ENCODE peak calls at places on chromosomes 6 and 20, in five cellular contexts. J is right cardiac atrium, I is colonic mucosa, G is left ventricle myocardium inferior, O is cardiac muscle cell. W is an unnamed sample.

GRCh38 chr20:20843982-20844381 is 131.5 kb upstream of the RALGAPA2 start:
- DNase-seq in I (no peak), G (no peak), O (no peak), J (no peak), W (no peak)

GRCh38 chr6:144762450-144762849 is 477.3 kb downstream of the UTRN start:
- DNase-seq in G (no peak), J (no peak), I (no peak), O (no peak), W (no peak)

GRCh38 chr6:14533446-14533845 is 415.9 kb downstream of the CD83 start:
- DNase-seq in O (no peak), G (no peak), I (no peak), J (no peak), W (no peak)

GRCh38 chr6:148629910-148630470 is 116.8 kb upstream of the UST start:
- DNase-seq in O (no peak), G (no peak), J (no peak), I (no peak), W (no peak)

GRCh38 chr6:132814716-132815570 is 574 bp downstream of the RPS12 start:
- DNase-seq in O (no peak), I (no peak), J (no peak), G (no peak), W (no peak)

GRCh38 chr6:119034827-119035458 is 43.5 kb downstream of the FAM184A start:
- DNase-seq in J (no peak), O (peak; percentile 56), I (no peak), G (no peak), W (no peak)

GRCh38 chr6:170313716-170314295 is 7.2 kb downstream of the FAM120B start:
- DNase-seq in J (no peak), G (no peak), I (no peak), O (no peak), W (no peak)

GRCh38 chr6:148044261-148044731 is 298.3 kb upstream of the SASH1 start:
- DNase-seq in G (no peak), I (no peak), O (no peak), J (no peak), W (no peak)

GRCh38 chr20:41619360-41620115 is 1.4 kb upstream of the CHD6 start:
- DNase-seq in O (no peak), G (no peak), J (no peak), I (no peak), W (no peak)

GRCh38 chr6:11815231-11815630 is 36.6 kb upstream of the ADTRP start:
- DNase-seq in O (peak; percentile 12), I (no peak), G (no peak), J (no peak), W (no peak)

GRCh38 chr6:33781105-33781975 is 7.6 kb downstream of the LEMD2 start:
- DNase-seq in I (no peak), G (no peak), J (no peak), O (peak; percentile 61), W (no peak)

GRCh38 chr20:31560900-31561598 is 44.0 kb upstream of the ID1 start:
- DNase-seq in G (no peak), J (no peak), O (peak; percentile 90), I (no peak), W (peak; percentile 49)

GRCh38 chr6:136180729-136181128 is 69.4 kb downstream of the MTFR2 start:
- DNase-seq in O (no peak), G (no peak), I (no peak), J (peak; percentile 32), W (no peak)

GRCh38 chr6:35698858-35699257 is 10.1 kb upstream of the FKBP5 start:
- DNase-seq in G (no peak), J (no peak), I (no peak), O (no peak), W (no peak)

GRCh38 chr6:139249387-139249786 is 42.4 kb downstream of the TXLNB start:
- DNase-seq in I (no peak), O (peak; percentile 28), J (no peak), G (no peak), W (no peak)

GRCh38 chr6:79671605-79672266 is 40.6 kb downstream of the SH3BGRL2 start:
- DNase-seq in O (no peak), I (peak; percentile 90), J (no peak), G (peak; percentile 42), W (peak; percentile 93)

GRCh38 chr6:108294787-108295625 is at the start of gene AFG1L:
- DNase-seq in O (peak; percentile 93), J (peak; percentile 95), I (peak; percentile 97), G (peak; percentile 95), W (peak; percentile 96)

GRCh38 chr6:106117579-106117978 is 31.4 kb downstream of the PRDM1 start:
- DNase-seq in I (no peak), J (no peak), O (no peak), G (no peak), W (no peak)

GRCh38 chr6:35742842-35743241 is 6.0 kb downstream of the ARMC12 start:
- DNase-seq in J (no peak), G (no peak), O (no peak), I (no peak), W (no peak)

GRCh38 chr6:13012977-13013680 is 296.6 kb downstream of the PHACTR1 start:
- DNase-seq in I (no peak), O (peak; percentile 37), G (peak; percentile 77), J (peak; percentile 62), W (no peak)

GRCh38 chr6:113723182-113723581 is 134.0 kb upstream of the MARCKS start:
- DNase-seq in J (no peak), I (no peak), O (peak; percentile 29), G (no peak), W (peak; percentile 35)

GRCh38 chr6:20455175-20456075 is 53.7 kb downstream of the E2F3 start:
- DNase-seq in J (no peak), G (no peak), O (peak; percentile 13), I (peak; percentile 63), W (peak; percentile 54)

GRCh38 chr6:3382399-3383279 is 74.2 kb downstream of the SLC22A23 start:
- DNase-seq in I (peak; percentile 74), G (no peak), J (no peak), O (no peak), W (no peak)

GRCh38 chr20:57959589-57959988 is 249.8 kb upstream of the PMEPA1 start:
- DNase-seq in O (no peak), I (no peak), G (no peak), J (no peak), W (no peak)

GRCh38 chr6:82237013-82237412 is 10.5 kb downstream of the IBTK start:
- DNase-seq in O (peak; percentile 45), J (no peak), I (no peak), G (no peak), W (no peak)

GRCh38 chr6:36545767-36546663 is 1.3 kb downstream of the STK38 start:
- DNase-seq in I (peak; percentile 34), O (peak; percentile 37), J (no peak), G (no peak), W (no peak)

GRCh38 chr6:112360498-112360897 is 13.4 kb downstream of the RFPL4B start:
- DNase-seq in J (peak; percentile 28), G (no peak), I (no peak), O (peak; percentile 73), W (no peak)

DNA sequence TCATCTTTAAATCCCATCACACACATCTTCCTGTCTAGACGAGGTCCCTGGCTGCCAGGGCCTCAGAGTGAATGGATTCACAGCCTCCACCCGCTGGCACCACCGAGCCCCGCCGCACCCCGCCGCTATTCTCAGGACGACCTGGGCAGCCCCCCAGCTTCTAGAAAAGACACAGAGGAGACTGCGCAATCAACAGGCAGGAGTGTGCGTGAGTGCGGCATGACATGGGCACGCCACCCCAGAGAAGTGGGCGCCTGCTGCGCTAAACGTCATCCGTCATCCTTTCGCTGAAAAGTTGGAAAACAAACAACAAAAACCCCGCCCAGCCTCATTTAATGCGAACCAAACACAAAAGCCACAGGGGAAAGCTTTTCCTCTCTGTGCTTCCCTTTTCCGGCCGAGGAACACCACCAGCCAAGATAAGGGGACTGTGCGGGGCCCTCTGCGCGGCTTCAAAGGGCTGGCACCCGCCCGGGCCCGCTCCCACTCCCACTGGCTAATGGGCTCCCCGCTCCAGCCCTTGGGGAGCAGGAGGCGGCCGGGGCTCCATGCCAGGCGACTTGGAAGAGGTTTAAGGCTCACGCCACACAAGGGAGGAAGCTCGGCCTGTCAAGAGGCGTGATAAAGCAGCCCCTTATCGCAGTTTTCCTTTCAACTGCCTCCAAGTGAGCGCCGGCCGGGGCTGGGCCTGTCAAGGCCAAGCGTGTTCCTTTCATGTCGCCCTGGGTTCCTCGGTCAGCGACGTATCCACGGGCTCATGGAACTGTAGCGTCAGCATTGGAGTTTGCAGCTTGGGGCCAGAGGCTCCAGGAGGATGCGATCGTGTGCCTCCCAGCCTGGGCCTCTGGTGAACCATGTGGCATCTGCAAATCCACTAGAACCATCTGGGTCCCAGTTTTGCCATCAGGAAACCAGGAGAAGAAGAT is 50.1 kb downstream of the NFATC2 start:
- DNase-seq in J (peak; percentile 92), G (peak; percentile 76), I (no peak), O (peak; percentile 88), W (no peak)
- H3K4me3 ChIP-seq in J (no peak overlapping the region), G (peak overlapping the region; percentile 64), I (no peak overlapping the region), O (no peak overlapping the region), W (no peak overlapping the region)

DNA sequence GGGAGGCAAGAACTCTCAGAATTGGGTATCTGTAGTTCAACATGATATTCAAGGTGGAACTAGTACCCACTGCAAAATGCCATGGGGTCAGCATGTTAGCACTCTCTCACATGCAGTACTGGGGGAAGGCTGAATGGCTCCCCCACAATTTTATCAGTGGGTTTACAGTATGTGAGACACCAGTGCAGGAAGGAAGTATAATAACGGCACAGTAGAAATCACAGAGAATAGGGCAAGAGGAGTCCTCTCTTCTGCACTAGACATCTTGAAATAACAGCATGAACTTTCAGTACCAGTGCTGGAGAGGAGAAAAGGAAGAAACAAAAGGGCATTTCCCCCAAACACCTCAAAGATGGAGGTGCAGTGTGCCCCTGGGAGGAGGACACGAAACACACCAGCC is 1.5 kb downstream of the SLC35B2 start:
- DNase-seq in J (no peak), G (no peak), O (no peak), I (no peak), W (no peak)
- H3K9me3 ChIP-seq in J (no peaks in the 10 kb centered on the region), G (no peaks in the 10 kb centered on the region), O (no peaks in the 10 kb centered on the region), I (no peaks in the 10 kb centered on the region), W (no peaks in the 10 kb centered on the region)

GRCh38 chr20:17968366-17969275 is at the start of the genes MGME1 and SNX5:
- DNase-seq in I (peak; percentile 99), J (peak; percentile 100), G (peak; percentile 100), O (peak; percentile 100), W (peak; percentile 100)

GRCh38 chr20:17969276-17969883 is 562 bp downstream of the MGME1 start:
- DNase-seq in J (peak; percentile 41), O (peak; percentile 50), G (no peak), I (peak; percentile 63), W (peak; percentile 73)

GRCh38 chr20:17972121-17972520 is 3.3 kb downstream of the MGME1 start:
- DNase-seq in I (no peak), J (no peak), O (peak; percentile 40), G (no peak), W (no peak)

GRCh38 chr20:17969884-17970409 is 1.1 kb downstream of the MGME1 start:
- DNase-seq in J (peak; percentile 37), G (no peak), I (peak; percentile 60), O (peak; percentile 53), W (no peak)

DNA sequence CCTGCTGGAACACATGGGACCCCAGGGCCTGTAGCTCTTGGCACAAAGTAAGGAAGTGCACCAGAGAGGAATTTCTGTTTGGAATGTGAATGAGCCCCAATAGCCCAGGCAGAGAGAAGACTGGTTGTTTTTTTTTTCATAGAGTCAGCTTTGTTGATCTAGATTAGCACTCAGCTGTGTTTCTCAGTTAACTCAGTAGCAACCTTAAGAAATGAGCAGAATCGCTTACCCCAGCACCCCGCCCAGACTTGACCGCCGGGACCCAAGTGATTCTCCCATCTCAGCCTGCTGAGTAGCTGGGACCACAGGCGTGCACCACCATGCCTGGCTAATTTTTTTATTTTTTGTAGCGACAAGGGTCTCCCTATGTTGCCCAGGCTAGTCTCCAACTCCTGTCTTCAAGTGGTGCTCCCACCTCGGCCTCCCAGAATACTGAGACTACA is 2.8 kb downstream of the MGME1 start:
- DNase-seq in J (no peak), G (no peak), O (peak; percentile 63), I (no peak), W (no peak)
- H3K4me3 ChIP-seq in J (peak overlapping the region; percentile 27), G (peak overlapping the region; percentile 95), O (peak overlapping the region; percentile 95), I (peak overlapping the region; percentile 78), W (no peak overlapping the region)

GRCh38 chr6:22819209-22819608 is 249.8 kb downstream of the HDGFL1 start:
- DNase-seq in J (no peak), O (no peak), I (no peak), G (no peak), W (no peak)
- H3K9me3 ChIP-seq in J (no peaks in the 10 kb centered on the region), O (no peaks in the 10 kb centered on the region), I (no peaks in the 10 kb centered on the region), G (peaks cover 16% of the 10 kb centered on the region), W (no peaks in the 10 kb centered on the region)

W was measured in mucosa of descending colon.